ENCODE peak calls at places on chromosome 2, in eight cellular contexts. U is transverse colon, X is IMR-90, M is heart left ventricle, A is breast epithelium, E is esophagus squamous epithelium, Y is A549, J is sigmoid colon. R is an unnamed sample.

GRCh38 chr2:138503087-138503442 is 1.5 kb downstream of the SPOPL start:
- DNase-seq in U (no peak), M (no peak), X (no peak), J (no peak), A (no peak), Y (no peak), E (no peak), R (no peak)

GRCh38 chr2:167729911-167730310 is 517.5 kb downstream of the STK39 start:
- DNase-seq in X (no peak), A (no peak), M (no peak), J (no peak), Y (no peak), E (no peak), U (no peak), R (no peak)

GRCh38 chr2:37786854-37787253 is 115.4 kb upstream of the CDC42EP3 start:
- DNase-seq in A (no peak), Y (peak), U (peak), J (no peak), E (no peak), M (no peak), X (no peak), R (no peak)

GRCh38 chr2:206915136-206915535 is 24.2 kb upstream of the CPO start:
- DNase-seq in A (no peak), E (no peak), M (no peak), X (peak), Y (peak), J (no peak), U (no peak), R (no peak)

GRCh38 chr2:231455222-231455621 is 9.1 kb downstream of the NCL start:
- DNase-seq in X (no peak), Y (no peak), U (no peak), M (no peak), E (no peak), A (no peak), J (no peak), R (no peak)

GRCh38 chr2:68043719-68044498 is 18.9 kb downstream of the C1D start:
- DNase-seq in X (peak), U (no peak), M (no peak), A (no peak), Y (peak), J (no peak), E (no peak), R (no peak)

GRCh38 chr2:9206991-9207640 is 504 bp downstream of the ASAP2 start:
- DNase-seq in M (peak), X (no peak), E (no peak), J (no peak), U (peak), A (no peak), Y (peak), R (no peak)

GRCh38 chr2:65129276-65129612 is 662 bp downstream of the RAB1A start:
- DNase-seq in M (no peak), A (no peak), E (no peak), U (no peak), Y (no peak), X (no peak), J (no peak), R (no peak)

GRCh38 chr2:218070587-218070986 is 1.5 kb downstream of the RUFY4 start:
- DNase-seq in Y (no peak), A (no peak), M (no peak), J (no peak), X (no peak), U (no peak), E (no peak), R (no peak)

GRCh38 chr2:175187378-175187777 is 5.9 kb upstream of the ATP5MC3 start:
- DNase-seq in E (no peak), M (no peak), A (no peak), U (no peak), Y (peak), X (peak), J (no peak), R (no peak)

GRCh38 chr2:134669731-134670669 is 48.8 kb downstream of the TMEM163 start:
- DNase-seq in J (no peak), Y (no peak), X (no peak), U (no peak), M (no peak), A (no peak), E (no peak), R (no peak)

GRCh38 chr2:219739061-219739460 is 111.6 kb downstream of the SLC4A3 start:
- DNase-seq in E (no peak), Y (no peak), X (peak), A (no peak), U (no peak), M (no peak), J (no peak), R (no peak)

GRCh38 chr2:96819101-96819875 is 3.2 kb downstream of the CNNM3 start:
- DNase-seq in A (no peak), Y (peak), M (peak), U (peak), E (no peak), J (no peak), X (no peak), R (no peak)

GRCh38 chr2:9952856-9953503 is 1.5 kb downstream of the GRHL1 start:
- DNase-seq in M (no peak), A (no peak), X (no peak), E (no peak), Y (no peak), U (no peak), J (no peak), R (peak)

GRCh38 chr2:27655155-27655951 is 8.1 kb downstream of the SUPT7L start:
- DNase-seq in M (no peak), Y (peak), U (no peak), E (no peak), A (no peak), X (peak), J (no peak), R (no peak)

GRCh38 chr2:234930397-234930796 is 21.4 kb upstream of the SH3BP4 start:
- DNase-seq in U (no peak), J (no peak), X (no peak), M (no peak), A (no peak), Y (no peak), E (no peak), R (no peak)

GRCh38 chr2:96402591-96402990 is 67.0 kb downstream of the NCAPH start:
- DNase-seq in E (no peak), A (no peak), X (no peak), M (no peak), Y (no peak), U (no peak), J (no peak), R (no peak)

GRCh38 chr2:136154384-136154783 is 36.4 kb upstream of the CXCR4 start:
- DNase-seq in U (no peak), Y (peak), A (no peak), E (no peak), M (no peak), J (no peak), X (no peak), R (no peak)

GRCh38 chr2:140356697-140357096 is 1576.5 kb upstream of the NXPH2 start:
- DNase-seq in M (no peak), J (no peak), U (no peak), E (no peak), A (no peak), X (no peak), Y (no peak), R (no peak)

GRCh38 chr2:170713280-170714155 is 1.6 kb upstream of the SP5 start:
- DNase-seq in J (no peak), U (peak), A (no peak), E (no peak), X (no peak), M (no peak), Y (no peak), R (no peak)

GRCh38 chr2:148483675-148484074 is 160.9 kb upstream of the EPC2 start:
- DNase-seq in X (peak), J (no peak), E (no peak), M (no peak), Y (no peak), A (no peak), U (no peak), R (no peak)

GRCh38 chr2:18545384-18545783 is 15.1 kb downstream of the RDH14 start:
- DNase-seq in J (no peak), X (peak), E (no peak), M (no peak), Y (no peak), U (no peak), A (no peak), R (no peak)

GRCh38 chr2:11977766-11978524 is 231.5 kb downstream of the LPIN1 start:
- DNase-seq in Y (no peak), E (no peak), M (no peak), X (no peak), U (no peak), J (no peak), A (no peak), R (no peak)

GRCh38 chr2:117818921-117819320 is 4.4 kb downstream of the DDX18 start:
- DNase-seq in M (no peak), E (no peak), U (no peak), A (no peak), X (no peak), J (no peak), Y (no peak), R (no peak)

GRCh38 chr2:170710609-170710979 is 4.5 kb upstream of the SP5 start:
- DNase-seq in X (no peak), Y (no peak), U (no peak), M (no peak), A (no peak), E (no peak), J (no peak), R (peak)

GRCh38 chr2:128299628-128300027 is 19.0 kb downstream of the HS6ST1 start:
- DNase-seq in E (no peak), X (no peak), U (no peak), M (peak), A (no peak), Y (no peak), J (no peak), R (no peak)

GRCh38 chr2:102094917-102095316 is 47.6 kb upstream of the IL1R1 start:
- DNase-seq in U (peak), X (peak), E (no peak), M (no peak), J (no peak), Y (peak), A (no peak), R (no peak)

DNA sequence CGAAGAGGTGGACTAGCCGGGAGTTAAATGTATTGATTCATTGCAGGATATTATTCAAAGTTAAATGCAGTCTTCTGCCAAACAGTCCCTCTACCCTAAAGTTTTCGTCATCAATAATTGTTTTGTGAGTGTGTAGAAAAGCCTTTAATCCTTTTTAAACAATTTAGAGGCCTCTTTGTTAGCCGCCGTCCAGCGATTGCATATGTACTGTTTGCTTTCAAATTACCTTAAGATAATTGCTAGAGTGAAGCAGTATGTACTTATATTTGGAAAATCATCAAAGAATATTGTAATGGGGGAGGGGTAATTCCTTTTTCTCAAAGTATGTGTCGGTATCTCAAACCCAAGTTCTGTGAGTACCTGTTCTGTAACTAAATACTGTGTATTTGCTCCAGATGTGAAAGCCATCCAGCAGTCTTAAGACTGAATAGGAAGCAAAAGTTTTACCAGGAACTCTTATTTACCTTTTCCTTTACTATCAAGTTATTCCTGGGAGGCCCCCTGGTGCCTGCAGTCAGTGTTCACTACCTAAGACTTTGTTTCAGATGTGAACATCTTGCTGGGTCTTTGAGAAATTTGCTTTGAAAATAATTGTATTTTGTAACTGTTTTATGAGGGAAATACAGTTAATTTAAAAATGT is 1.5 kb downstream of the PPP1CB start:
- DNase-seq in U (peak), E (no peak), X (peak), M (no peak), Y (peak), A (peak), J (peak), R (no peak)
- TF ChIP-seq POLR2A in U (peak), E (peak), X (no peak), M (no peak), Y (no peak), A (no peak), J (no peak), R (peak)

DNA sequence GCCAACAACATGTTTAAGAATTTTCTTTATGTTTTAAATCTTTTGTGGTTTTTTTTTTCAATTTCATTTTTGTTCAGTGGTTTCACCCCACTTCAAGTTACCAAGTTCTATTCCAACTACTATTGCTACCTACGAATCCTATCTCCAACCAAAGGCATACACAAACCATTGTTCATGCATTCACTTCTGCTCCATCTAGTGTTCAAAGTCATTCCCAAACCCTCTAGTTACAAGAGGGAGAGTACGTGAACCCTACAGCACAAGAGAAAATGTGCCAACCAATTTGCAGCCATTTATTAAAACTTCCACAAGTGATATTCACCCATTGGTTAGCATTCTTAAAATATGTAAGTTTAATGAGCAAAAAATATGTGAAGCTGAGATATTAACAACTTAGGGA is 295.1 kb upstream of the KYNU start:
- DNase-seq in J (no peak), E (no peak), M (no peak), A (no peak), Y (no peak), X (no peak), U (no peak), R (no peak)
- TF ChIP-seq CTCF in J (no peak), E (no peak), M (no peak), A (no peak), Y (peak), X (no peak), U (no peak), R (no peak)

GRCh38 chr2:20217041-20217970 is 7.6 kb downstream of the SDC1 start:
- DNase-seq in J (no peak), Y (no peak), X (no peak), A (no peak), U (no peak), M (peak), E (no peak), R (no peak)
- TF ChIP-seq POLR2A in J (no peak), Y (no peak), X (no peak), A (no peak), U (no peak), M (no peak), E (no peak), R (no peak)

GRCh38 chr2:112493048-112493447 is 11.1 kb downstream of the TTL start:
- DNase-seq in J (no peak), M (no peak), E (no peak), A (no peak), U (no peak), Y (peak), X (peak), R (no peak)
- TF ChIP-seq CTCF in J (no peak), M (no peak), E (no peak), A (no peak), U (no peak), Y (peak), X (peak), R (no peak)